ENCODE peak calls at places on chromosomes 3 and 15, in eight cellular contexts. One of them, this sample, is unnamed.

GRCh38 chr3:134325106-134325705 is 49.0 kb downstream of the AMOTL2 start:
- DNase-seq in stomach: no peak
- DNase-seq in germinal center: no peak
- DNase-seq in stimulated activated CD4-positive, alpha-beta T cell treated with anti-CD3 and anti-CD28 coated beads, Interleukin-12 subunit alpha, Interleukin-12 subunit beta, amount 100 ng/mL, for 48 hours: no peak
- DNase-seq in HEK293T: no peak
- DNase-seq in iPS-NIHi11: no peak
- DNase-seq in T-helper 22 cell: no peak
- DNase-seq in HCEC 1CT: no peak
- DNase-seq in this sample: peak; percentile 83

GRCh38 chr3:64456674-64457073 is 231.1 kb downstream of the ADAMTS9 start:
- DNase-seq in germinal center: no peak
- DNase-seq in iPS-NIHi11: no peak
- DNase-seq in HCEC 1CT: no peak
- DNase-seq in HEK293T: no peak
- DNase-seq in stomach: no peak
- DNase-seq in T-helper 22 cell: no peak
- DNase-seq in stimulated activated CD4-positive, alpha-beta T cell treated with anti-CD3 and anti-CD28 coated beads, Interleukin-12 subunit alpha, Interleukin-12 subunit beta, amount 100 ng/mL, for 48 hours: no peak
- DNase-seq in this sample: no peak

GRCh38 chr3:190338717-190339116 is 16.5 kb upstream of the CLDN1 start:
- DNase-seq in germinal center: no peak
- DNase-seq in stomach: no peak
- DNase-seq in T-helper 22 cell: no peak
- DNase-seq in iPS-NIHi11: no peak
- DNase-seq in HCEC 1CT: peak; percentile 17
- DNase-seq in HEK293T: no peak
- DNase-seq in stimulated activated CD4-positive, alpha-beta T cell treated with anti-CD3 and anti-CD28 coated beads, Interleukin-12 subunit alpha, Interleukin-12 subunit beta, amount 100 ng/mL, for 48 hours: no peak
- DNase-seq in this sample: peak; percentile 35

GRCh38 chr3:15977089-15977488 is 179.3 kb upstream of the ANKRD28 start:
- DNase-seq in HCEC 1CT: no peak
- DNase-seq in germinal center: no peak
- DNase-seq in stimulated activated CD4-positive, alpha-beta T cell treated with anti-CD3 and anti-CD28 coated beads, Interleukin-12 subunit alpha, Interleukin-12 subunit beta, amount 100 ng/mL, for 48 hours: no peak
- DNase-seq in T-helper 22 cell: no peak
- DNase-seq in stomach: no peak
- DNase-seq in iPS-NIHi11: no peak
- DNase-seq in HEK293T: no peak
- DNase-seq in this sample: no peak

GRCh38 chr3:179108091-179108490 is 36.5 kb upstream of the ZMAT3 start:
- DNase-seq in iPS-NIHi11: no peak
- DNase-seq in HEK293T: no peak
- DNase-seq in HCEC 1CT: peak; percentile 88
- DNase-seq in germinal center: no peak
- DNase-seq in stomach: no peak
- DNase-seq in stimulated activated CD4-positive, alpha-beta T cell treated with anti-CD3 and anti-CD28 coated beads, Interleukin-12 subunit alpha, Interleukin-12 subunit beta, amount 100 ng/mL, for 48 hours: no peak
- DNase-seq in T-helper 22 cell: no peak
- DNase-seq in this sample: peak; percentile 93

GRCh38 chr3:111592941-111593340 is 2.2 kb downstream of the ZBED2 start:
- DNase-seq in HCEC 1CT: no peak
- DNase-seq in stomach: no peak
- DNase-seq in T-helper 22 cell: no peak
- DNase-seq in stimulated activated CD4-positive, alpha-beta T cell treated with anti-CD3 and anti-CD28 coated beads, Interleukin-12 subunit alpha, Interleukin-12 subunit beta, amount 100 ng/mL, for 48 hours: no peak
- DNase-seq in germinal center: no peak
- DNase-seq in HEK293T: no peak
- DNase-seq in iPS-NIHi11: no peak
- DNase-seq in this sample: no peak

GRCh38 chr3:23611737-23612295 is 193.9 kb upstream of the UBE2E1 start:
- DNase-seq in HEK293T: no peak
- DNase-seq in HCEC 1CT: peak; percentile 80
- DNase-seq in T-helper 22 cell: no peak
- DNase-seq in iPS-NIHi11: no peak
- DNase-seq in germinal center: no peak
- DNase-seq in stomach: peak; percentile 53
- DNase-seq in stimulated activated CD4-positive, alpha-beta T cell treated with anti-CD3 and anti-CD28 coated beads, Interleukin-12 subunit alpha, Interleukin-12 subunit beta, amount 100 ng/mL, for 48 hours: no peak
- DNase-seq in this sample: peak; percentile 84

GRCh38 chr15:25712192-25712960 is 150.8 kb downstream of the ATP10A start:
- DNase-seq in germinal center: no peak
- DNase-seq in HCEC 1CT: no peak
- DNase-seq in HEK293T: no peak
- DNase-seq in iPS-NIHi11: no peak
- DNase-seq in stimulated activated CD4-positive, alpha-beta T cell treated with anti-CD3 and anti-CD28 coated beads, Interleukin-12 subunit alpha, Interleukin-12 subunit beta, amount 100 ng/mL, for 48 hours: no peak
- DNase-seq in stomach: no peak
- DNase-seq in T-helper 22 cell: no peak
- DNase-seq in this sample: no peak

GRCh38 chr3:71581451-71581980 is 2.0 kb downstream of the FOXP1 start:
- DNase-seq in HEK293T: peak; percentile 45
- DNase-seq in HCEC 1CT: no peak
- DNase-seq in T-helper 22 cell: no peak
- DNase-seq in stomach: peak; percentile 42
- DNase-seq in iPS-NIHi11: peak; percentile 29
- DNase-seq in stimulated activated CD4-positive, alpha-beta T cell treated with anti-CD3 and anti-CD28 coated beads, Interleukin-12 subunit alpha, Interleukin-12 subunit beta, amount 100 ng/mL, for 48 hours: peak; percentile 21
- DNase-seq in germinal center: peak; percentile 42
- DNase-seq in this sample: no peak

GRCh38 chr3:128408693-128409620 is 57.7 kb downstream of the DNAJB8 start:
- DNase-seq in stomach: no peak
- DNase-seq in T-helper 22 cell: no peak
- DNase-seq in iPS-NIHi11: peak; percentile 56
- DNase-seq in stimulated activated CD4-positive, alpha-beta T cell treated with anti-CD3 and anti-CD28 coated beads, Interleukin-12 subunit alpha, Interleukin-12 subunit beta, amount 100 ng/mL, for 48 hours: no peak
- DNase-seq in HEK293T: no peak
- DNase-seq in HCEC 1CT: no peak
- DNase-seq in germinal center: no peak
- DNase-seq in this sample: peak; percentile 3

GRCh38 chr15:81491414-81492101 is 117.5 kb upstream of the TMC3 start:
- DNase-seq in stomach: no peak
- DNase-seq in HCEC 1CT: no peak
- DNase-seq in T-helper 22 cell: no peak
- DNase-seq in HEK293T: no peak
- DNase-seq in iPS-NIHi11: no peak
- DNase-seq in germinal center: no peak
- DNase-seq in stimulated activated CD4-positive, alpha-beta T cell treated with anti-CD3 and anti-CD28 coated beads, Interleukin-12 subunit alpha, Interleukin-12 subunit beta, amount 100 ng/mL, for 48 hours: no peak
- DNase-seq in this sample: peak; percentile 54

GRCh38 chr3:120659285-120659684 is 22.8 kb downstream of the HGD start:
- DNase-seq in HCEC 1CT: no peak
- DNase-seq in T-helper 22 cell: no peak
- DNase-seq in stomach: no peak
- DNase-seq in iPS-NIHi11: no peak
- DNase-seq in HEK293T: no peak
- DNase-seq in germinal center: no peak
- DNase-seq in stimulated activated CD4-positive, alpha-beta T cell treated with anti-CD3 and anti-CD28 coated beads, Interleukin-12 subunit alpha, Interleukin-12 subunit beta, amount 100 ng/mL, for 48 hours: no peak
- DNase-seq in this sample: no peak

GRCh38 chr3:33394403-33395054 is 45.7 kb downstream of the UBP1 start:
- DNase-seq in HCEC 1CT: no peak
- DNase-seq in T-helper 22 cell: no peak
- DNase-seq in germinal center: no peak
- DNase-seq in stimulated activated CD4-positive, alpha-beta T cell treated with anti-CD3 and anti-CD28 coated beads, Interleukin-12 subunit alpha, Interleukin-12 subunit beta, amount 100 ng/mL, for 48 hours: no peak
- DNase-seq in HEK293T: no peak
- DNase-seq in iPS-NIHi11: no peak
- DNase-seq in stomach: no peak
- DNase-seq in this sample: no peak

GRCh38 chr3:69082805-69083204 is 1.9 kb upstream of the ARL6IP5 start:
- DNase-seq in HEK293T: no peak
- DNase-seq in HCEC 1CT: peak; percentile 75
- DNase-seq in stomach: peak; percentile 31
- DNase-seq in germinal center: peak; percentile 48
- DNase-seq in stimulated activated CD4-positive, alpha-beta T cell treated with anti-CD3 and anti-CD28 coated beads, Interleukin-12 subunit alpha, Interleukin-12 subunit beta, amount 100 ng/mL, for 48 hours: peak; percentile 69
- DNase-seq in iPS-NIHi11: no peak
- DNase-seq in T-helper 22 cell: peak; percentile 61
- DNase-seq in this sample: peak; percentile 86

GRCh38 chr15:96064351-96064756 is 266.1 kb upstream of the NR2F2 start:
- DNase-seq in HCEC 1CT: peak; percentile 66
- DNase-seq in iPS-NIHi11: no peak
- DNase-seq in HEK293T: no peak
- DNase-seq in germinal center: no peak
- DNase-seq in stomach: no peak
- DNase-seq in T-helper 22 cell: no peak
- DNase-seq in stimulated activated CD4-positive, alpha-beta T cell treated with anti-CD3 and anti-CD28 coated beads, Interleukin-12 subunit alpha, Interleukin-12 subunit beta, amount 100 ng/mL, for 48 hours: no peak
- DNase-seq in this sample: peak; percentile 76

This sample was measured in fibroblast of lung.